ENCODE peak calls at places on chromosomes 12 and 14, in five cellular contexts. A, L, V, N and Z are unnamed samples.

GRCh38 chr14:27026097-27026496 is 428.3 kb upstream of the NOVA1 start:
- DNase-seq in N (peak; percentile 67), A (no peak), L (no peak), V (no peak), Z (no peak)

GRCh38 chr12:92506460-92506859 is 196.3 kb upstream of the PLEKHG7 start:
- DNase-seq in N (no peak), A (no peak), V (no peak), L (no peak), Z (no peak)

GRCh38 chr12:118459110-118459509 is 82.8 kb downstream of the SUDS3 start:
- DNase-seq in V (no peak), L (no peak), N (no peak), A (no peak), Z (no peak)

GRCh38 chr12:49874142-49874897 is 29.4 kb downstream of the FAIM2 start:
- DNase-seq in A (no peak), N (no peak), L (peak; percentile 25), V (no peak), Z (no peak)

GRCh38 chr12:9692909-9693308 is 23.4 kb downstream of the CLEC2D start:
- DNase-seq in N (no peak), L (peak; percentile 8), V (no peak), A (no peak), Z (no peak)

GRCh38 chr12:74415633-74416032 is 122.0 kb upstream of the ATXN7L3B start:
- DNase-seq in A (no peak), V (peak; percentile 61), N (peak; percentile 53), L (peak; percentile 46), Z (peak; percentile 37)

GRCh38 chr14:99201351-99202073 is 70.5 kb downstream of the BCL11B start:
- DNase-seq in N (no peak), L (no peak), V (no peak), A (peak; percentile 7), Z (no peak)

GRCh38 chr12:109949089-109949488 is 47.1 kb downstream of the GIT2 start:
- DNase-seq in N (no peak), L (peak; percentile 52), V (no peak), A (no peak), Z (no peak)

GRCh38 chr12:106082216-106083175 is 56.3 kb downstream of the NUAK1 start:
- DNase-seq in V (no peak), N (no peak), A (no peak), L (peak; percentile 72), Z (no peak)

GRCh38 chr12:130286041-130286440 is 51.6 kb upstream of the PIWIL1 start:
- DNase-seq in V (no peak), N (no peak), A (peak; percentile 48), L (no peak), Z (no peak)

GRCh38 chr12:123141615-123142517 is 9.0 kb downstream of the PITPNM2 start:
- DNase-seq in N (no peak), A (no peak), L (peak; percentile 91), V (peak; percentile 73), Z (no peak)

GRCh38 chr12:65593206-65593833 is 231.0 kb upstream of the HMGA2 start:
- DNase-seq in A (no peak), L (no peak), V (peak; percentile 80), N (no peak), Z (no peak)

GRCh38 chr14:30209136-30209535 is 281.5 kb upstream of the PRKD1 start:
- DNase-seq in V (no peak), A (no peak), N (no peak), L (no peak), Z (no peak)

GRCh38 chr12:106999444-106999843 is 12.5 kb upstream of the MTERF2 start:
- DNase-seq in V (no peak), N (no peak), A (no peak), L (peak; percentile 58), Z (no peak)

GRCh38 chr12:24025153-24025798 is 75.8 kb upstream of the SOX5 start:
- DNase-seq in L (no peak), A (peak; percentile 15), V (peak; percentile 4), N (peak; percentile 7), Z (no peak)

GRCh38 chr12:21444193-21445146 is 7.0 kb downstream of the PYROXD1 start:
- DNase-seq in L (no peak), N (no peak), A (no peak), V (peak; percentile 22), Z (no peak)
- H3K4me3 ChIP-seq in L (no peak overlapping the region), N (no peak overlapping the region), A (no peak overlapping the region), V (peak overlapping the region; percentile 32), Z (no peak overlapping the region)

DNA sequence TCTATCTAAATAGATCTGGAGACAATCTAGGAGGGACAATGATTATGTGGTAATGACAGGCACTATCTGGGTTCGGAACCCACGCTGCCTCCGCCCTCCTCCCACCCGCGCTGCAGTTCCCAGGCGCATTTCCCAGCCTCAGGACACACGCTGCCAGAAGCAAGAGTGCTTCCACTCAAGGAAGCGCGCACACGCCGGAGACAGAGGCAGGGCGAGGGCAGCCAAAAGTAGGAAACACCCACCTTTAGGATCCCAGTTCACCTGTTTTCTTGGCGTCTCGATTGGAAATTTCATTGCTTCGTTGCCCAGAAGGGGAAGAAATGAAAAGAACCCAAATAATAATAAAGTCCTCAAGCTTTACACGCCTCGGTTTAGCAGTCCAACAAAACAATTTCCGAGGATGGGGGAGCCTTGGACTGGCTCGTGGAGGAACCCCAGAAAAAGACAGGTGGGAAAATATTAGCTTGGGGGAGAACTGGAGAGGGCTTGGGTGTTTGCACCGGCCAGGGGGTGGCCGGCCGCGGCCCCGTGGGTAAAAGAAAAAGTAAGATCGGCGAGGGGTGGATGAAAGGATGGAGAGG is 474 bp downstream of the KCNK10 start:
- DNase-seq in A (no peak), V (no peak), N (no peak), L (no peak), Z (no peak)
- TF ChIP-seq EZH2 in A (no peak), V (no peak), N (no peak), L (no peak), Z (no peak)

DNA sequence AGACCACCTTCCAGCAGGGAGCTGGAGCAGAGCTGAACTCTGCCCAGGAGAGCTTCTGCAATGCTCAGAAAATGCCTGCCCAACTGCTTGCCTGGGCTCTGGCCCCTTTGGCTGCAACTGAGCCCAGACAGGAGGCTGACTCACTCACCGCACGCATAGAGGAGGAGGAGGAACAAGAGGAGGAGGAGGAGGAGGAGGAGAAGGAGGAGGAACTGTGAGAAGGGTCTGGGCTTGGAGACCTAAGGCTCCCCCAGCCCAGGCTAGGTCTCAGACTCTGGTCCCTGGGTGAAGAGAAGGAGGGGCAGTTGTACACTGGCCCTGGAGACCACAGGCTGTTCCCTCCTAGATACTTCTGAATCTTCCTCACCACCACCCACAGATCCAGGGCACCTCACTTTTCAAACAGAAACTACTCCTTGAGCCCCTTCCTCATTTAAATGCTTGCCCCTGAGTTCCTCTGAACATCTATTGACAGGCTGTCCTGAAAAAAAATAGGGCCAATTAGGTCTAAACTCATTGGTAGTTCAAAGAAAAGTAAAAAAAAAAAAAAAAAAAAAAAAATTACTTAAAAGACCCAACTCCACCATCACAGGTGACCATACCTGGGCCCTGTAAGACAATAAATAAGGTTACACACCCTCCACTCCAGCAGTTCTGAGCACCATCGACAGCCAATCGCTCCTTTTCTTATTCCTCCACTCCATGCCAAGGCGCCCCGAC is 707 bp downstream of the VDR start:
- DNase-seq in L (peak; percentile 93), V (peak; percentile 86), A (peak; percentile 33), N (peak; percentile 63), Z (no peak)
- H3K9ac ChIP-seq in L (peak overlapping the region; percentile 73), V (peak overlapping the region; percentile 77), A (peak overlapping the region; percentile 31), N (peak overlapping the region; percentile 74), Z (no peak overlapping the region)

GRCh38 chr12:121130866-121131373 is 1.8 kb upstream of the P2RX7 start:
- DNase-seq in L (no peak), V (no peak), A (no peak), N (no peak), Z (no peak)

GRCh38 chr12:121127501-121127900 is 5.2 kb upstream of the P2RX7 start:
- DNase-seq in N (no peak), L (no peak), V (no peak), A (no peak), Z (no peak)

GRCh38 chr12:121131941-121132341 is 735 bp upstream of the P2RX7 start:
- DNase-seq in N (no peak), A (no peak), L (no peak), V (no peak), Z (no peak)

GRCh38 chr12:121128908-121129704 is 3.6 kb upstream of the P2RX7 start:
- DNase-seq in L (peak; percentile 52), N (peak; percentile 92), V (no peak), A (peak; percentile 87), Z (no peak)

GRCh38 chr12:121129705-121130147 is 3.0 kb upstream of the P2RX7 start:
- DNase-seq in V (no peak), A (no peak), N (peak; percentile 8), L (no peak), Z (no peak)
- H3K4me3 ChIP-seq in V (no peak overlapping the region), A (no peak overlapping the region), N (peak overlapping the region; percentile 50), L (no peak overlapping the region), Z (no peak overlapping the region)

DNA sequence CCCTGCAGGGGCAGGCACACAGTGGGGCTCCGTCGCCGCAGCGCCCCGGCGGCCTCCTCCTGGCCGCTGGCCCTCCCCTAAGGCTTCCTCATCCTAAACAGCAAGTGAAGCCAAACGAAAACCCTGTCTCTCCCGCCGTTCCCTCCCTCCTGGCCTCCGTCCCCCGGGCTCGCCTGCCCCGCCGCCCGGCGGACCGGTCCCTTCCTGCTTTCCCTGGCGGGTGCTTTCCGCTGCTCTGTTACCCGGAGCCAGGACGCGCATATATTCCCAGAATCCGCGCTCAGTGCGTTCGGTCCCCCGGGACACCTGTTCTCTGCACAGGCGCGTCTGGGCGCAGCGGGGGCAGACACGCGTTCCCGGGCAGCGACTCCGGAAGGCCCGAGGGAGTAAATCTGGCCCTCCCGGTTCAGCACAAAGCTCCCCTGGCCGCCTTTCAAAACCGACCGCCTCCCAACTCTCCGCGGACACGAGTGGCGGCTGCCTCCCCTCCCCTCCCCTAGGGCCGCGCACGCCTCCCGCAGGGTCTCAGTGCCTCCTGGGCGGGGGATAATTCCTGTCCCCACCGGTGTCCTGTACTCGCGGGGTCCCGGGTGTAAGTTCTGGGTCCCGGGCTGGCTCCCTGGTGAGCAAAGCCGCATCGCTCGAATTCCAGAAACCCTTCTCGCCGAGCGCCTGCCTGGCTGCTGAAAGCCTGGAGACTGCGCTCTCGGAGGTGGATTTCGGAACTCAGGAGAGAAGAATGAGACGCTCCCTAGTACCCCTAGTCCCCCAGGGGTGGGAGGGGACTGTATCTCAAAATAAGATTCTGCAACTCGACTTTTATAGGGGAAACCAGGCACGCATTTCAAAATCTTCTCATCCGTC is 21.4 kb upstream of the CEP170B start:
- DNase-seq in V (no peak), L (peak; percentile 47), N (no peak), A (no peak), Z (no peak)
- TF ChIP-seq EZH2 in V (peak; percentile 43), L (peak; percentile 89), N (no peak), A (no peak), Z (no peak)

GRCh38 chr14:69154779-69155178 is 1.9 kb upstream of the DCAF5 start:
- DNase-seq in N (no peak), L (peak; percentile 50), A (no peak), V (peak; percentile 70), Z (no peak)

GRCh38 chr14:69152181-69152943 is 557 bp downstream of the DCAF5 start:
- DNase-seq in L (peak; percentile 62), V (peak; percentile 57), A (peak; percentile 58), N (peak; percentile 28), Z (no peak)

GRCh38 chr14:69152944-69153847 is at the start of gene DCAF5:
- DNase-seq in L (peak; percentile 97), A (peak; percentile 86), N (peak; percentile 84), V (peak; percentile 91), Z (no peak)

GRCh38 chr14:69151458-69152180 is 1.3 kb downstream of the DCAF5 start:
- DNase-seq in V (peak; percentile 70), A (peak; percentile 73), N (peak; percentile 52), L (peak; percentile 80), Z (no peak)

GRCh38 chr14:69153848-69154208 is 909 bp upstream of the DCAF5 start:
- DNase-seq in V (no peak), A (no peak), N (no peak), L (peak; percentile 71), Z (no peak)
- H3K9ac ChIP-seq in V (peak overlapping the region; percentile 94), A (peak overlapping the region; percentile 71), N (peak overlapping the region; percentile 35), L (peak overlapping the region; percentile 93), Z (no peak overlapping the region)